ENCODE peak calls at places on chromosomes 11 and 22, in four cellular contexts. One of them, this sample, is unnamed.

GRCh38 chr22:48254311-48254873 is 1491.9 kb downstream of the TBC1D22A start:
- DNase-seq in H1: no peak
- DNase-seq in mesendoderm: no peak
- DNase-seq in H9: no peak
- DNase-seq in this sample: no peak

GRCh38 chr11:34040571-34040970 is 11.0 kb upstream of the CAPRIN1 start:
- DNase-seq in mesendoderm: no peak
- DNase-seq in H9: no peak
- DNase-seq in H1: no peak
- DNase-seq in this sample: no peak

GRCh38 chr22:39214006-39214382 is 30.8 kb downstream of the PDGFB start:
- DNase-seq in mesendoderm: no peak
- DNase-seq in H1: no peak
- DNase-seq in H9: no peak
- DNase-seq in this sample: no peak

GRCh38 chr22:28989035-28989464 is 72.6 kb downstream of the C22orf31 start:
- DNase-seq in H1: no peak
- DNase-seq in mesendoderm: peak; percentile 51
- DNase-seq in H9: peak; percentile 78
- DNase-seq in this sample: no peak

GRCh38 chr11:131622193-131622592 is 251.8 kb downstream of the NTM start:
- DNase-seq in H1: no peak
- DNase-seq in mesendoderm: no peak
- DNase-seq in H9: no peak
- DNase-seq in this sample: no peak

GRCh38 chr11:84673753-84674152 is 953.4 kb downstream of the DLG2 start:
- DNase-seq in H1: no peak
- DNase-seq in H9: peak; percentile 39
- DNase-seq in mesendoderm: peak; percentile 21
- DNase-seq in this sample: no peak

GRCh38 chr11:19814421-19814820 is 101.8 kb downstream of the NAV2 start:
- DNase-seq in H1: no peak
- DNase-seq in mesendoderm: peak; percentile 54
- DNase-seq in H9: peak; percentile 55
- DNase-seq in this sample: no peak

GRCh38 chr11:59088164-59088563 is 2.1 kb downstream of the GLYATL1B start:
- DNase-seq in H1: no peak
- DNase-seq in H9: no peak
- DNase-seq in mesendoderm: no peak
- DNase-seq in this sample: no peak

GRCh38 chr11:85752890-85753581 is 57.9 kb downstream of the SYTL2 start:
- DNase-seq in mesendoderm: no peak
- DNase-seq in H1: no peak
- DNase-seq in H9: no peak
- DNase-seq in this sample: no peak

GRCh38 chr22:31578171-31578570 is 81.8 kb downstream of the SFI1 start:
- DNase-seq in H9: no peak
- DNase-seq in mesendoderm: no peak
- DNase-seq in H1: no peak
- DNase-seq in this sample: no peak

GRCh38 chr11:106218096-106218495 is 140.6 kb downstream of the AASDHPPT start:
- DNase-seq in H1: no peak
- DNase-seq in H9: no peak
- DNase-seq in mesendoderm: no peak
- DNase-seq in this sample: no peak

GRCh38 chr11:66800720-66801428 is 42.4 kb upstream of the RCE1 start:
- DNase-seq in H1: no peak
- DNase-seq in H9: no peak
- DNase-seq in mesendoderm: no peak
- DNase-seq in this sample: no peak

GRCh38 chr11:33948494-33948893 is 56.6 kb upstream of the LMO2 start:
- DNase-seq in H1: no peak
- DNase-seq in H9: no peak
- DNase-seq in mesendoderm: no peak
- DNase-seq in this sample: no peak

GRCh38 chr22:39808087-39808486 is 85.5 kb downstream of the ENTHD1 start:
- DNase-seq in H1: no peak
- DNase-seq in H9: peak; percentile 64
- DNase-seq in mesendoderm: peak; percentile 68
- DNase-seq in this sample: peak; percentile 6

GRCh38 chr11:6703247-6704063 is 20.3 kb upstream of the MRPL17 start:
- DNase-seq in H1: no peak
- DNase-seq in H9: peak; percentile 57
- DNase-seq in mesendoderm: peak; percentile 78
- DNase-seq in this sample: peak; percentile 57

DNA sequence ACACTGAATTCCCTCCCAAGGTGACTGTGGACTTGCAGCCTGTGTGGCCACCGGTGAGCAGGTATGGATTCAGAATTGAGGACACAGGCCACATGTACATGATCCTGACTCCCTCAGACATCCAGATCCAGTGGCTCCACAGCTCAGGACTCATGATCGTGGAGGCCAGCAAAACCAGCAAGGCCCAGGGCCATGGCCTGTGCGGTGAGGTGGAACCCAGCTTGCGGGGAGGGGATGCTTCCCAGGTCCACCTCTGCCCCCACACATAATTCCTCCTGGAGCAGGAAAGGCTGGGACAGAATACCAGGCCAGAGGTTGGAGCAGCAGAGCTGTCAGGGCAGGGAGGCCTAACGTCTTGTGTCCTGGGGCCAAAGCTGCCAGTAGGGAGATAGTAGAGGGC is 82.1 kb downstream of the OTOG start:
- DNase-seq in H9: no peak
- DNase-seq in H1: no peak
- DNase-seq in mesendoderm: no peak
- DNase-seq in this sample: no peak
- H3K56ac ChIP-seq in H9: no peak overlapping the region
- H3K56ac ChIP-seq in H1: no peak overlapping the region
- H3K56ac ChIP-seq in mesendoderm: no peak overlapping the region
- H3K56ac ChIP-seq in this sample: no peak overlapping the region

GRCh38 chr22:43338766-43339345 is 4.3 kb downstream of the SCUBE1 start:
- DNase-seq in mesendoderm: no peak
- DNase-seq in H1: no peak
- DNase-seq in H9: no peak
- DNase-seq in this sample: no peak
- H3K18ac ChIP-seq in mesendoderm: no peak overlapping the region
- H3K18ac ChIP-seq in H1: no peak overlapping the region
- H3K18ac ChIP-seq in H9: no peak overlapping the region
- H3K18ac ChIP-seq in this sample: no peak overlapping the region

DNA sequence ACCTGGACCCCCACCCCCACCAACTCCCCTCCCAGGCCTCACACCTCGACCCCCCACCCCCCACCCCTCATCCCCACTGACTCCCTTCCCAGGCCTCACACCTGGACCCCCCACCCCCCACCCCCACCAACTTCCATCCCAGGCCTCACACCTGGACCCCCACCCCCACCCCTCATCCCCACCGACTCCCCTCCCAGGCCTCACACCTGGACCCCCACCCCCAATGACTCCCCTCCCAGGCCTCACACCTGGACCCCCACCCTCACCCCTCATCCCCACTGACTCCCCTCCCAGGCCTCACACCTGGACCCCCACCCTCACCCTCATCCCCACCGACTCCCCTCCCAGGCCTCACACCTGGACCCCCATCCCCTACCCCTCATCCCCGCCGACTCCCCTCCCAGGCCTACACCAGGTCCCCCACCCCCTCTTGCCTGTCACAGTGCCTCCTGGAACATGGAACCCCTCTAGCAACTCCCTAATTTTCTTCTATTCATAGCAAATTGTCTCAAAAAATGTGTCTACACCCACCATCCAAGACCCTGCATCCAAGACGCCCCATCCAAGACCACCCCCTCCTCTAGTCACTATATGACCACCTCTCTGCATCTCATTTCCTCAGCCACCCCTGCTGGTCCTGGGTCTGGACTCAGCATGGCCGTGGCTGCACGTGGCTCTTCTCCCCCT is 36.9 kb upstream of the BRSK2 start:
- DNase-seq in H1: no peak
- DNase-seq in mesendoderm: peak; percentile 51
- DNase-seq in H9: no peak
- DNase-seq in this sample: no peak
- H3K56ac ChIP-seq in H1: no peak overlapping the region
- H3K56ac ChIP-seq in mesendoderm: no peak overlapping the region
- H3K56ac ChIP-seq in H9: no peak overlapping the region
- H3K56ac ChIP-seq in this sample: no peak overlapping the region

GRCh38 chr11:9528573-9529332 is 44.7 kb upstream of the WEE1 start:
- DNase-seq in H1: no peak
- DNase-seq in mesendoderm: no peak
- DNase-seq in H9: no peak
- DNase-seq in this sample: no peak
- H3K18ac ChIP-seq in H1: no peak overlapping the region
- H3K18ac ChIP-seq in mesendoderm: no peak overlapping the region
- H3K18ac ChIP-seq in H9: no peak overlapping the region
- H3K18ac ChIP-seq in this sample: no peak overlapping the region

GRCh38 chr11:100709233-100709999 is 22.3 kb downstream of the ARHGAP42 start:
- DNase-seq in H9: no peak
- DNase-seq in mesendoderm: no peak
- DNase-seq in H1: no peak
- DNase-seq in this sample: peak; percentile 56
- H3K56ac ChIP-seq in H9: no peak overlapping the region
- H3K56ac ChIP-seq in mesendoderm: no peak overlapping the region
- H3K56ac ChIP-seq in H1: no peak overlapping the region
- H3K56ac ChIP-seq in this sample: no peak overlapping the region